ENCODE peak calls at places on chromosomes 5 and 9, in eight cellular contexts. D is CD4-positive, CD25-positive, alpha-beta regulatory T cell; B is psoas muscle; A is body of pancreas; K is AG10803; L is cardiac muscle cell; P is brain microvascular endothelial cell; I is sigmoid colon. T is an unnamed sample.

GRCh38 chr9:79021084-79021483 is 550.7 kb upstream of the TLE4 start:
- DNase-seq in D (no peak), B (no peak), I (no peak), K (no peak), A (no peak), P (no peak), L (no peak), T (no peak)

GRCh38 chr9:100083448-100084144 is 15.2 kb downstream of the ERP44 start:
- DNase-seq in K (no peak), I (no peak), D (no peak), L (no peak), B (no peak), P (no peak), A (no peak), T (no peak)

GRCh38 chr5:17248999-17249634 is 31.7 kb downstream of the BASP1 start:
- DNase-seq in B (no peak), I (no peak), A (no peak), K (peak; percentile 98), L (peak; percentile 96), D (no peak), P (peak; percentile 97), T (peak; percentile 15)

GRCh38 chr5:158976035-158976434 is 123.7 kb downstream of the EBF1 start:
- DNase-seq in L (peak; percentile 87), I (no peak), B (no peak), D (no peak), A (no peak), K (peak; percentile 90), P (peak; percentile 47), T (no peak)

GRCh38 chr5:144209421-144209820 is 38.7 kb downstream of the KCTD16 start:
- DNase-seq in K (no peak), I (no peak), P (no peak), A (no peak), D (no peak), L (no peak), B (no peak), T (no peak)

GRCh38 chr9:129307227-129307970 is 129.3 kb upstream of the IER5L start:
- DNase-seq in A (no peak), P (no peak), K (no peak), D (no peak), L (no peak), B (peak; percentile 23), I (no peak), T (no peak)

GRCh38 chr5:78984020-78984610 is 995 bp downstream of the ARSB start:
- DNase-seq in D (no peak), L (peak; percentile 18), I (no peak), K (peak; percentile 17), P (peak; percentile 4), B (no peak), A (no peak), T (no peak)

GRCh38 chr9:35688558-35689350 is 971 bp downstream of the TPM2 start:
- DNase-seq in K (peak; percentile 72), D (no peak), B (peak; percentile 66), L (peak; percentile 69), I (no peak), P (peak; percentile 53), A (no peak), T (no peak)

GRCh38 chr9:72363908-72364678 is 915 bp downstream of the ZFAND5 start:
- DNase-seq in P (no peak), A (peak; percentile 68), B (peak; percentile 79), I (peak; percentile 85), K (peak; percentile 64), D (peak; percentile 78), L (peak; percentile 68), T (peak; percentile 52)

GRCh38 chr5:9820696-9821449 is 190.7 kb upstream of the TAS2R1 start:
- DNase-seq in A (no peak), P (no peak), B (no peak), I (no peak), K (peak; percentile 88), D (no peak), L (peak; percentile 21), T (no peak)

GRCh38 chr9:134617246-134617645 is 24.4 kb upstream of the COL5A1 start:
- DNase-seq in L (no peak), B (no peak), D (no peak), K (no peak), I (no peak), P (no peak), A (no peak), T (no peak)

GRCh38 chr5:110639307-110639902 is 87.1 kb downstream of the TMEM232 start:
- DNase-seq in I (no peak), B (no peak), P (no peak), A (no peak), L (peak; percentile 23), D (no peak), K (peak; percentile 1), T (no peak)

GRCh38 chr5:156147251-156147947 is 179.6 kb upstream of the SGCD start:
- DNase-seq in P (no peak), A (no peak), I (no peak), B (no peak), D (no peak), L (peak; percentile 38), K (peak; percentile 97), T (no peak)

GRCh38 chr5:103119067-103119764 is 722 bp downstream of the GIN1 start:
- DNase-seq in K (peak; percentile 5), D (no peak), I (no peak), A (no peak), L (no peak), B (no peak), P (no peak), T (no peak)

GRCh38 chr9:110334871-110335270 is 2.8 kb downstream of the TXNDC8 start:
- DNase-seq in I (no peak), A (no peak), P (no peak), L (no peak), B (no peak), K (no peak), D (no peak), T (no peak)

GRCh38 chr5:150637245-150638052 is 3.0 kb upstream of the SYNPO start:
- DNase-seq in A (no peak), K (peak; percentile 90), P (peak; percentile 85), B (no peak), L (peak; percentile 88), I (no peak), D (no peak), T (no peak)

GRCh38 chr5:23303836-23304235 is 203.6 kb upstream of the PRDM9 start:
- DNase-seq in A (no peak), L (no peak), B (no peak), P (no peak), D (no peak), K (no peak), I (no peak), T (no peak)

GRCh38 chr9:16867571-16868311 is 2.7 kb downstream of the BNC2 start:
- DNase-seq in I (peak; percentile 82), K (peak; percentile 79), P (peak; percentile 84), B (no peak), A (no peak), D (no peak), L (peak; percentile 85), T (peak; percentile 29)

GRCh38 chr5:523658-524441 is 399 bp downstream of the SLC9A3 start:
- DNase-seq in B (no peak), D (no peak), K (no peak), L (no peak), I (no peak), A (no peak), P (no peak), T (no peak)
- H3K4me3 ChIP-seq in B (peak overlapping the region; percentile 25), D (no peak overlapping the region), K (no peak overlapping the region), L (peak overlapping the region; percentile 27), I (no peak overlapping the region), A (no peak overlapping the region), P (no peak overlapping the region), T (peak overlapping the region; percentile 21)

GRCh38 chr9:94210616-94211603 is 48.2 kb upstream of the ZNF169 start:
- DNase-seq in K (no peak), L (no peak), B (no peak), D (no peak), P (no peak), A (no peak), I (no peak), T (no peak)
- H3K4me3 ChIP-seq in K (no peak overlapping the region), L (no peak overlapping the region), B (no peak overlapping the region), D (no peak overlapping the region), P (no peak overlapping the region), A (no peak overlapping the region), I (no peak overlapping the region), T (no peak overlapping the region)

DNA sequence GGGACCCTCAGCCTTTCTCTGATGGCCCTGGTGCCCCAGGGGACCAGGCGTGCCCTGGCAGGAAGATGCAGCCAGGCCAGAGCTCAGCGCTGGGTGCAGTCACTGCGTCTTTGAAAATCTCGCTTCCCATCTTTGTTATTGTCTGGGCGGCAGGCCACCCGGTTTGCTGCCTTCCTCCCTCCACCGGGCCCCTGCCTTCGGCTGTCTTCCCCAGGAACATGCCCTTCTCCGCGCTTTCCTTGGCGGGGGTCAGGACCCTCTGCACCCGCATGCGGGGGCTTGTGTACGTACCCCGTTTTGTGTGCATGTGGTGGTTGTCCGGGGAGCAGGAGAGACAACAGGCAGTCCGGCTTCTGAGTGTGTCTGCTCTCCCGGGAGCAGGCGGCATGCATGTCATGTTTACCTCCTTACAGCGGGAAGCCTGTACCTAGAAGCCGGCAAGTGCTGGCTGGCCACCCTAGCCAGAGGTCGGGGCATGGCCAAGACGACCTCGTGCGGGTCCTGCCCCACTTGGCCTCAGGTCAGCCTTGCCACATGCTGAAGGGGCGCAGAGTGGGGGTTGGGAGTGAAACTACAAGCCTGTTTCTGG is 49.5 kb downstream of the DAB2IP start:
- DNase-seq in A (no peak), L (no peak), K (no peak), I (no peak), B (peak; percentile 74), P (no peak), D (no peak), T (no peak)
- H3K4me3 ChIP-seq in A (no peak overlapping the region), L (no peak overlapping the region), K (peak overlapping the region; percentile 69), I (no peak overlapping the region), B (peak overlapping the region; percentile 66), P (peak overlapping the region; percentile 61), D (no peak overlapping the region), T (peak overlapping the region; percentile 44)

GRCh38 chr5:116078199-116078598 is 6.6 kb upstream of the COMMD10 start:
- DNase-seq in B (no peak), I (no peak), K (no peak), D (no peak), P (no peak), A (no peak), L (no peak), T (no peak)

GRCh38 chr5:116075117-116075910 is 9.5 kb upstream of the COMMD10 start:
- DNase-seq in D (no peak), I (no peak), B (no peak), L (no peak), P (no peak), A (no peak), K (no peak), T (no peak)

GRCh38 chr5:116071211-116071610 is 13.6 kb upstream of the COMMD10 start:
- DNase-seq in B (no peak), D (no peak), P (no peak), K (no peak), I (no peak), A (no peak), L (no peak), T (no peak)

GRCh38 chr5:116076496-116076895 is 8.3 kb upstream of the COMMD10 start:
- DNase-seq in L (no peak), B (no peak), A (no peak), D (no peak), I (no peak), K (no peak), P (no peak), T (no peak)
- H3K4me3 ChIP-seq in L (no peak overlapping the region), B (no peak overlapping the region), A (no peak overlapping the region), D (no peak overlapping the region), I (no peak overlapping the region), K (no peak overlapping the region), P (no peak overlapping the region), T (no peak overlapping the region)

T was measured in gastrocnemius medialis.